ENCODE peak calls at places on chromosomes 2 and 18, in ten cellular contexts. G, Y, R, U, N, S, L, Q, K and B are unnamed samples.

GRCh38 chr2:212145111-212145510 is 393.5 kb downstream of the ERBB4 start:
- DNase-seq in G (no peak), Y (no peak), R (no peak), U (no peak), N (peak), S (no peak), L (no peak), Q (no peak), K (no peak), B (peak)

GRCh38 chr2:219175486-219175885 is 1.2 kb downstream of the CNPPD1 start:
- DNase-seq in G (no peak), Y (no peak), R (no peak), U (no peak), N (no peak), S (no peak), L (no peak), Q (peak), K (no peak), B (no peak)

GRCh38 chr2:168584934-168585333 is 128.9 kb downstream of the CERS6 start:
- DNase-seq in G (no peak), Y (no peak), R (no peak), U (no peak), N (no peak), S (no peak), L (no peak), Q (no peak), K (no peak), B (no peak)

GRCh38 chr2:156065912-156066311 is 266.6 kb downstream of the NR4A2 start:
- DNase-seq in G (no peak), Y (peak), R (no peak), U (no peak), N (no peak), S (peak), L (no peak), Q (no peak), K (no peak), B (peak)

GRCh38 chr2:234355798-234356365 is 141.0 kb downstream of the ARL4C start:
- DNase-seq in G (no peak), Y (no peak), R (no peak), U (no peak), N (no peak), S (no peak), L (no peak), Q (no peak), K (no peak), B (no peak)

GRCh38 chr2:46257980-46258379 is 39.2 kb upstream of the EPAS1 start:
- DNase-seq in G (no peak), Y (no peak), R (no peak), U (no peak), N (no peak), S (no peak), L (no peak), Q (no peak), K (no peak), B (no peak)

GRCh38 chr18:62131305-62131909 is 55.4 kb downstream of the PIGN start:
- DNase-seq in G (peak), Y (peak), R (no peak), U (no peak), N (peak), S (peak), L (peak), Q (no peak), K (peak), B (peak)

GRCh38 chr2:48257456-48257855 is 272.5 kb upstream of the STON1 start:
- DNase-seq in G (no peak), Y (no peak), R (no peak), U (no peak), N (no peak), S (no peak), L (no peak), Q (no peak), K (no peak), B (no peak)

GRCh38 chr2:25332571-25332970 is 9.2 kb downstream of the DNMT3A start:
- DNase-seq in G (no peak), Y (peak), R (peak), U (peak), N (no peak), S (no peak), L (no peak), Q (no peak), K (no peak), B (no peak)

GRCh38 chr2:223465793-223466192 is 136.4 kb downstream of the SCG2 start:
- DNase-seq in G (no peak), Y (peak), R (peak), U (peak), N (peak), S (no peak), L (no peak), Q (peak), K (peak), B (peak)

GRCh38 chr2:71926098-71926466 is 221.6 kb downstream of the CYP26B1 start:
- DNase-seq in G (no peak), Y (no peak), R (no peak), U (no peak), N (no peak), S (no peak), L (no peak), Q (peak), K (no peak), B (no peak)

GRCh38 chr2:30235008-30235655 is 3.8 kb downstream of the LBH start:
- DNase-seq in G (peak), Y (no peak), R (no peak), U (no peak), N (peak), S (no peak), L (no peak), Q (peak), K (no peak), B (peak)

GRCh38 chr18:45066868-45067267 is 386.2 kb downstream of the SETBP1 start:
- DNase-seq in G (no peak), Y (peak), R (peak), U (peak), N (no peak), S (no peak), L (no peak), Q (no peak), K (no peak), B (no peak)

GRCh38 chr2:225073198-225073597 is 30.9 kb upstream of the DOCK10 start:
- DNase-seq in G (no peak), Y (no peak), R (no peak), U (no peak), N (no peak), S (no peak), L (no peak), Q (no peak), K (no peak), B (no peak)

GRCh38 chr18:37956020-37956419 is 390.4 kb upstream of the CELF4 start:
- DNase-seq in G (no peak), Y (no peak), R (no peak), U (no peak), N (no peak), S (no peak), L (no peak), Q (no peak), K (no peak), B (no peak)

GRCh38 chr2:14633031-14633430 is 514 bp downstream of the LRATD1 start:
- DNase-seq in G (no peak), Y (peak), R (peak), U (no peak), N (no peak), S (no peak), L (no peak), Q (no peak), K (peak), B (peak)

GRCh38 chr2:196601430-196602306 is 37.8 kb upstream of the CCDC150 start:
- DNase-seq in G (no peak), Y (peak), R (peak), U (peak), N (peak), S (no peak), L (peak), Q (peak), K (no peak), B (peak)

GRCh38 chr2:54728669-54729120 is 5.2 kb downstream of the EML6 start:
- DNase-seq in G (no peak), Y (no peak), R (no peak), U (no peak), N (peak), S (peak), L (no peak), Q (no peak), K (no peak), B (peak)

GRCh38 chr18:13051950-13052349 is 60.8 kb downstream of the CEP192 start:
- DNase-seq in G (no peak), Y (peak), R (no peak), U (no peak), N (no peak), S (no peak), L (no peak), Q (no peak), K (no peak), B (peak)

GRCh38 chr2:85291425-85292023 is 36.3 kb downstream of the TGOLN2 start:
- DNase-seq in G (no peak), Y (no peak), R (peak), U (no peak), N (no peak), S (no peak), L (no peak), Q (no peak), K (no peak), B (no peak)

GRCh38 chr2:220001693-220002260 is 374.3 kb downstream of the SLC4A3 start:
- DNase-seq in G (no peak), Y (no peak), R (no peak), U (no peak), N (no peak), S (no peak), L (no peak), Q (no peak), K (no peak), B (no peak)

GRCh38 chr2:55120634-55121359 is 70.5 kb upstream of the RTN4 start:
- DNase-seq in G (no peak), Y (no peak), R (peak), U (peak), N (peak), S (no peak), L (no peak), Q (peak), K (peak), B (no peak)

GRCh38 chr18:68519341-68519740 is 195.6 kb downstream of the TMX3 start:
- DNase-seq in G (no peak), Y (no peak), R (no peak), U (no peak), N (peak), S (no peak), L (no peak), Q (no peak), K (no peak), B (no peak)

GRCh38 chr18:6963452-6964097 is 154.0 kb downstream of the LAMA1 start:
- DNase-seq in G (no peak), Y (no peak), R (no peak), U (no peak), N (no peak), S (peak), L (no peak), Q (no peak), K (no peak), B (no peak)

GRCh38 chr2:100580474-100581264 is 17.9 kb downstream of the PDCL3 start:
- DNase-seq in G (peak), Y (peak), R (no peak), U (no peak), N (no peak), S (no peak), L (no peak), Q (peak), K (no peak), B (no peak)

GRCh38 chr2:215003001-215003400 is 135.4 kb downstream of the ABCA12 start:
- DNase-seq in G (no peak), Y (no peak), R (no peak), U (no peak), N (peak), S (no peak), L (no peak), Q (no peak), K (no peak), B (peak)

GRCh38 chr2:10720983-10721343 is 467 bp upstream of the ATP6V1C2 start:
- DNase-seq in G (no peak), Y (no peak), R (no peak), U (no peak), N (no peak), S (no peak), L (no peak), Q (no peak), K (no peak), B (no peak)

GRCh38 chr18:42545825-42546224 is 569.7 kb downstream of the RIT2 start:
- DNase-seq in G (no peak), Y (no peak), R (no peak), U (no peak), N (peak), S (no peak), L (peak), Q (no peak), K (no peak), B (peak)

GRCh38 chr2:117820444-117820843 is 6.0 kb downstream of the DDX18 start:
- DNase-seq in G (no peak), Y (no peak), R (no peak), U (no peak), N (no peak), S (no peak), L (no peak), Q (no peak), K (no peak), B (no peak)

GRCh38 chr2:217671043-217671442 is 331.8 kb downstream of the TNS1 start:
- DNase-seq in G (no peak), Y (no peak), R (no peak), U (no peak), N (no peak), S (no peak), L (no peak), Q (no peak), K (no peak), B (no peak)

GRCh38 chr2:238449909-238450417 is 23.2 kb downstream of the ASB1 start:
- DNase-seq in G (no peak), Y (peak), R (peak), U (peak), N (no peak), S (peak), L (no peak), Q (peak), K (no peak), B (no peak)

GRCh38 chr18:32308493-32309120 is 118.8 kb downstream of the MEP1B start:
- DNase-seq in G (no peak), Y (peak), R (no peak), U (no peak), N (peak), S (no peak), L (no peak), Q (no peak), K (no peak), B (peak)

GRCh38 chr2:113370478-113371091 is 66.9 kb upstream of the ZNG1B start:
- DNase-seq in G (peak), Y (peak), R (peak), U (peak), N (peak), S (peak), L (peak), Q (peak), K (peak), B (peak)

GRCh38 chr18:31401156-31402025 is 24.8 kb downstream of the DSG4 start:
- DNase-seq in G (no peak), Y (peak), R (no peak), U (no peak), N (no peak), S (peak), L (no peak), Q (no peak), K (no peak), B (no peak)

GRCh38 chr18:57210101-57210661 is 63.3 kb downstream of the BOD1L2 start:
- DNase-seq in G (no peak), Y (peak), R (no peak), U (peak), N (peak), S (peak), L (peak), Q (no peak), K (no peak), B (peak)

GRCh38 chr18:35045121-35045520 is 3.9 kb downstream of the MAPRE2 start:
- DNase-seq in G (no peak), Y (no peak), R (no peak), U (no peak), N (no peak), S (no peak), L (no peak), Q (no peak), K (no peak), B (no peak)

GRCh38 chr18:37476611-37477295 is 88.8 kb downstream of the CELF4 start:
- DNase-seq in G (no peak), Y (no peak), R (no peak), U (no peak), N (no peak), S (no peak), L (no peak), Q (no peak), K (no peak), B (no peak)

GRCh38 chr2:145166716-145167115 is 646.8 kb upstream of the ZEB2 start:
- DNase-seq in G (no peak), Y (no peak), R (no peak), U (no peak), N (no peak), S (no peak), L (no peak), Q (no peak), K (no peak), B (no peak)

DNA sequence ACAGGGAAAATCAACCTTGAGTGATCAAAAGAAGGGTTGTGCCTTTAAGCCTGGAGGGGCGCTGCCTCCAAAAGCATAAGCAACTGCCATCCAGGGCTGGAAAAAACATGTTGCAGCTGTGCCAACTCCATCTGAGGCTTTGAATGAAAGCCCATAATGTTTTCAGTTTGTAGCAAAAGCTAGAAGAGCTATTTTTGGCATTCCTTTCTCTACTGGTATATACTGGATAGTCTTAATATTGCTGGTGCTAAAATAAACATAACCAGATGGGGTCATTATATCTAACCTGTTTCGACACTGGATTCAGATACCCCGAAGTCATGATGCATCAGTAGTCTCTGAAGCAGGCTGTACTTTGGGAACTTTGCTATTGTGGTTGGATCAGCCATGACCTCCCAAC is 25.1 kb downstream of the ANXA4 start:
- DNase-seq in G (no peak), Y (no peak), R (no peak), U (no peak), N (peak), S (no peak), L (no peak), Q (no peak), K (peak), B (no peak)
- TF ChIP-seq CTCF in G (no peak), Y (no peak), R (no peak), U (no peak), N (peak), S (no peak), L (no peak), Q (no peak), K (no peak), B (no peak)

DNA sequence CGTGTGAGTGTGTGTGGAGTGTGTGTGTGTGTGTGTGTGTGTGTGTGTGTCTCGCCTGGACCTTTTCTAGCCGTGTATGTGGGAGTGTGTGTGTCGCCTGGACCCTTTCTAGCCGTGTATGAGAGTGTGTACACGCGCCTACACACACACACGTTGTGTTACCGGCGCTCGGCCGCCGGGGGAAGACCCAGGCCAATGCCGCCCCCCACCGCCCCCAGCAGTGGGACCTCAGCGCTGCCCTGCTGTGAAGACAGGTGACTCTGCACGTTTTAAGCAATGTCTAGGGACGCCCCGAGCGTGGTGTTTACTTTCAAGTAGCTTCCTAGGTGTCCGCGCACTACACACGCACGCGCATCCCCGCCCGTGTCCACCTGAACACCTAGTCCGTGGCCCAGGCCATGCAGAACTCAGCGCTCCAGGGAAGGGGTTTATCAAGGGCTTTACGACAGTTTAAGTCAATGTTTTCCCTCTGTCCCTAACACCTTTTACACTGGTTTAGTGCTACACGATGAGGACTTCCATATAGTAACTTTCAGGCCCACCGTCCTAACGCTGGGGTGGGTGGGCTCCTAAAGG is 1.2 kb upstream of the BCL2 start:
- DNase-seq in G (no peak), Y (peak), R (peak), U (peak), N (no peak), S (peak), L (no peak), Q (peak), K (peak), B (peak)
- H3K4me3 ChIP-seq in G (peak), Y (no peak), R (peak), U (peak), N (peak), S (peak), L (peak), Q (peak), K (peak), B (peak)

GRCh38 chr2:8682719-8683667 is 1.1 kb downstream of the ID2 start:
- DNase-seq in G (no peak), Y (peak), R (no peak), U (no peak), N (no peak), S (peak), L (no peak), Q (peak), K (peak), B (peak)

GRCh38 chr2:8679827-8680731 is 1.8 kb upstream of the ID2 start:
- DNase-seq in G (no peak), Y (peak), R (no peak), U (peak), N (no peak), S (peak), L (no peak), Q (peak), K (peak), B (peak)

GRCh38 chr2:8680931-8681760 is 710 bp upstream of the ID2 start:
- DNase-seq in G (no peak), Y (peak), R (no peak), U (peak), N (peak), S (peak), L (no peak), Q (peak), K (peak), B (peak)

GRCh38 chr2:8684421-8684884 is 2.6 kb downstream of the ID2 start:
- DNase-seq in G (no peak), Y (peak), R (no peak), U (no peak), N (no peak), S (peak), L (no peak), Q (peak), K (peak), B (peak)

GRCh38 chr2:8681786-8682692 is at the start of gene ID2:
- DNase-seq in G (peak), Y (peak), R (peak), U (peak), N (peak), S (peak), L (no peak), Q (peak), K (peak), B (peak)
- TF ChIP-seq CTCF in G (no peak), Y (no peak), R (no peak), U (no peak), N (peak), S (peak), L (no peak), Q (peak), K (peak), B (peak)

DNA sequence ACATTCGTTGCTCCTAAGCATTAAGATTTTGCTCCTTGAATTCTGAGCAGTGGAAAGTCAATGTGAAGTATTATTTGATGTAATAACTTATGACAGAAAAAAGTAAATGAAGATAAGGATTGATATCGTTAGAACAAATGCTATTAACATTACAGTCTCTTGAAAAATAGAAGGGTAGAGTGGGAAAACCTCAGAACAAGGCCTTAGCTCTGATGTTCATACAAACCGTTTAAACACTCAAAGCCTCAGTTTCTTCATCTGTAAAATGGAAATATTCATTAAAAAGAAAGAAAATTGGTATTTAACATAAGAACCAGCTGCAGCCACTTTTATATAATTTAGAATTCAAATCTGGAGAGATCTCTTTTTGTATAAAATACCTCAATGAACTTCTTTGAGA is 250.4 kb upstream of the NCKAP5 start:
- DNase-seq in G (no peak), Y (no peak), R (no peak), U (no peak), N (no peak), S (no peak), L (no peak), Q (no peak), K (no peak), B (no peak)
- H3K4me3 ChIP-seq in G (no peak), Y (no peak), R (no peak), U (no peak), N (no peak), S (no peak), L (no peak), Q (no peak), K (no peak), B (no peak)

DNA sequence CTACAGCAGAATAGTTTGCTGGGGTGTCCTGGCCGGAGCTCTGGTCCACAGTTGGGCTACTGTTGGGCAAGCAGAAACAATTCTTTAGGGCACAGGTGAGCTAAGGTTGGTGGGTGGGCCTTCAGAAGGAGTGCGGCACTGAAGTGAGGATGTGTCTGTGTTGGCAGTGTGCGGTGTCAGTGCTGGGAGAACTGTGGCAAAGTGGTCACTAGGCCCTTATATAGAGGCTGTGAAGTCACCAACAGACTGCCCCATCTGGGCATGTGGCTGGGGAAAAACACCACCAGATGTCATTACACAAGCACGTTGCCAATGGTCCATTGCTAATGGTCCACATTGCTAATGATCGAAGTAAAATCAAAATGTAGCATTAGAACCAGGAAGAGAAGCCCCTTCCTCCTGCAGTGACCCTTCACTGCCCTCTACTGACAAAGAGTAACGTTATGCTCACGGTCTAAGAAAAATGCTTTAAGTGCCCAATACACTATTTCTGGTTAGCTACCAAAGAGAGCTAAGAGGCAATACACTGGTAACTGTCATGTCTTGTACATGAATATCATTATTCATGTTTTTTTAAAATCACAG is 21.3 kb downstream of the SCN1A start:
- DNase-seq in G (no peak), Y (no peak), R (peak), U (no peak), N (no peak), S (peak), L (no peak), Q (no peak), K (no peak), B (no peak)
- TF ChIP-seq CTCF in G (no peak), Y (no peak), R (no peak), U (no peak), N (peak), S (peak), L (peak), Q (no peak), K (no peak), B (no peak)